ENCODE peak calls at places on chromosomes 2 and 18, in four cellular contexts. F is H9, Q is IMR-90, I is trophoblast cell. U is an unnamed sample.

GRCh38 chr2:178910005-178910404 is 102.8 kb upstream of the TTN start:
- DNase-seq in Q (no peak), I (no peak), F (no peak), U (no peak)

GRCh38 chr2:235493775-235494715 is at the start of gene AGAP1:
- DNase-seq in I (peak), Q (peak), F (peak), U (peak)

GRCh38 chr2:16640867-16641266 is 24.8 kb downstream of the CYRIA start:
- DNase-seq in I (no peak), F (no peak), Q (peak), U (no peak)

GRCh38 chr2:10264506-10265327 is 38.0 kb upstream of the HPCAL1 start:
- DNase-seq in F (no peak), Q (no peak), I (no peak), U (no peak)

GRCh38 chr2:121489944-121490585 is 40.6 kb upstream of the RNU4ATAC start:
- DNase-seq in F (no peak), Q (no peak), I (no peak), U (no peak)

GRCh38 chr2:70523996-70524965 is 29.3 kb downstream of the TGFA start:
- DNase-seq in I (peak), F (peak), Q (peak), U (no peak)

GRCh38 chr2:102355526-102356380 is at the start of gene IL18R1:
- DNase-seq in Q (peak), F (peak), I (peak), U (peak)

GRCh38 chr18:5152335-5153020 is 44.6 kb downstream of the AKAIN1 start:
- DNase-seq in I (no peak), F (peak), Q (no peak), U (no peak)

GRCh38 chr18:25111382-25112070 is 240.4 kb downstream of the ZNF521 start:
- DNase-seq in Q (no peak), I (no peak), F (no peak), U (peak)

GRCh38 chr2:17736989-17737388 is 16.6 kb downstream of the SMC6 start:
- DNase-seq in I (no peak), Q (peak), F (no peak), U (no peak)

GRCh38 chr2:42926438-42927333 is 134.3 kb upstream of the HAAO start:
- DNase-seq in F (no peak), Q (no peak), I (peak), U (no peak)

GRCh38 chr2:189751080-189751658 is 11.4 kb downstream of the OSGEPL1 start:
- DNase-seq in Q (peak), I (peak), F (peak), U (peak)

GRCh38 chr2:213806125-213806726 is 522.0 kb downstream of the SPAG16 start:
- DNase-seq in F (no peak), Q (peak), I (no peak), U (no peak)

DNA sequence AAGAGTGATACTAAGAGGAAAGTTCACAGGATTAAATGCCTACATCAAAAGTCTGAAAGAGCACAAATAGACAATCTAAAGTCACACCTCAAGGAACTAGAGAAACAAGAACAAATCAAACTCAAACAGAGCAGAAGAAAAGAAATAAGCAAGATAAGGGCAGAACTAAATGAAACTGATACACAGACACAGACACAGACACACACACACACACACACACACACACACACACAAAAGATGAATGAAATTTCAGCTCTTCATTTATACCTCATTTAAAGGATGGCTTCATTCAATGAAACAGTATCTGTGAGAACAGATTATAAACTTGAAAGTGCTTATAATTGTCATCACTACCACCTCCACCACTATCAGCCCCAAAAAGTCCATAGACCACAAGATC is 428.9 kb downstream of the MBD2 start:
- DNase-seq in I (no peak), F (no peak), Q (no peak), U (no peak)
- H2BK120ac ChIP-seq in I (no peak), F (no peak), Q (no peak), U (no peak)

GRCh38 chr18:55779711-55780590 is 192.0 kb upstream of the TCF4 start:
- DNase-seq in Q (peak), I (no peak), F (peak), U (peak)

GRCh38 chr18:55778731-55779460 is 190.9 kb upstream of the TCF4 start:
- DNase-seq in I (no peak), Q (no peak), F (no peak), U (no peak)

GRCh38 chr18:55779461-55779710 is 191.4 kb upstream of the TCF4 start:
- DNase-seq in I (no peak), Q (no peak), F (no peak), U (no peak)

GRCh38 chr18:55781481-55781957 is 193.5 kb upstream of the TCF4 start:
- DNase-seq in F (peak), I (no peak), Q (peak), U (peak)

DNA sequence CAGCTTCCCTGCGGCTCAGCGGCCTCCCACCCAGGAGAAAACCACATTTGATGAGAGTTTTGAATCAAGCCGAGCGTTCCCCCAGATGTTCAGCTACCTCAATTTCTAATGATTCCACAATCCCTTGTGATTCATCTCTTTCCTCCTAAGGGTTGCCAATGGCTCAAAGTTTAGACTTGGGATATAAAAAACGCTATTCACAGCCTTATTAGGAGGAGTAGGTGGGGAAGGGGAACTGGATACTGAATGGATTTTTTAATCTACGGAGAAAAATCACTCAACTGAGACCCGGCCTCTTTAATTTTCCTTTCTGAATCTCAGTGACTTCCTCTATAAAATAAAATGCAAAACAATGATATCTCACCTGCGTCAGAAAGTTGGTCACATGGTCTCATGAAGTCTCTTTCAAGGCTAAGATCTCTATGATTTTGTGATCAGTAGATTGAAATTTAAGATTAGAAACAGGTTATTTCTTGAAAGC is 192.6 kb upstream of the TCF4 start:
- DNase-seq in I (no peak), Q (peak), F (no peak), U (no peak)
- H2BK120ac ChIP-seq in I (peak), Q (peak), F (no peak), U (no peak)

GRCh38 chr2:205763708-205764501 is 81.6 kb downstream of the NRP2 start:
- DNase-seq in I (peak), Q (peak), F (peak), U (peak)
- H2BK120ac ChIP-seq in I (no peak), Q (no peak), F (peak), U (peak)

GRCh38 chr2:172462393-172463381 is 35.3 kb downstream of the ITGA6 start:
- DNase-seq in I (no peak), Q (no peak), F (no peak), U (no peak)
- H2BK120ac ChIP-seq in I (no peak), Q (peak), F (no peak), U (no peak)